ENCODE peak calls at places on chromosome 3, in nine cellular contexts. One of them, this sample, is unnamed.

GRCh38 chr3:187183210-187183862 is 13.9 kb upstream of the RTP1 start:
- DNase-seq in upper lobe of left lung: no peak
- DNase-seq in breast epithelium: no peak
- DNase-seq in heart left ventricle: peak
- DNase-seq in A549: no peak
- DNase-seq in esophagus squamous epithelium: no peak
- DNase-seq in spleen: no peak
- DNase-seq in HCT116: no peak
- DNase-seq in uterus: no peak
- DNase-seq in this sample: no peak

GRCh38 chr3:197523551-197523950 is 32.2 kb downstream of the BDH1 start:
- DNase-seq in HCT116: no peak
- DNase-seq in breast epithelium: no peak
- DNase-seq in upper lobe of left lung: no peak
- DNase-seq in heart left ventricle: peak
- DNase-seq in spleen: no peak
- DNase-seq in esophagus squamous epithelium: no peak
- DNase-seq in uterus: no peak
- DNase-seq in A549: no peak
- DNase-seq in this sample: no peak

GRCh38 chr3:18499256-18499655 is 74.1 kb upstream of the SATB1 start:
- DNase-seq in breast epithelium: no peak
- DNase-seq in upper lobe of left lung: no peak
- DNase-seq in heart left ventricle: no peak
- DNase-seq in esophagus squamous epithelium: no peak
- DNase-seq in uterus: no peak
- DNase-seq in HCT116: no peak
- DNase-seq in A549: no peak
- DNase-seq in spleen: peak
- DNase-seq in this sample: no peak

GRCh38 chr3:134795776-134796312 is 784 bp downstream of the EPHB1 start:
- DNase-seq in spleen: no peak
- DNase-seq in HCT116: no peak
- DNase-seq in breast epithelium: no peak
- DNase-seq in esophagus squamous epithelium: no peak
- DNase-seq in uterus: no peak
- DNase-seq in heart left ventricle: no peak
- DNase-seq in A549: peak
- DNase-seq in upper lobe of left lung: no peak
- DNase-seq in this sample: peak

GRCh38 chr3:139561959-139562676 is 22.6 kb upstream of the RBP1 start:
- DNase-seq in heart left ventricle: peak
- DNase-seq in upper lobe of left lung: no peak
- DNase-seq in uterus: no peak
- DNase-seq in HCT116: peak
- DNase-seq in A549: peak
- DNase-seq in esophagus squamous epithelium: no peak
- DNase-seq in spleen: no peak
- DNase-seq in breast epithelium: no peak
- DNase-seq in this sample: peak

GRCh38 chr3:142958707-142959106 is 4.8 kb downstream of the PAQR9 start:
- DNase-seq in esophagus squamous epithelium: no peak
- DNase-seq in spleen: no peak
- DNase-seq in A549: peak
- DNase-seq in heart left ventricle: no peak
- DNase-seq in upper lobe of left lung: no peak
- DNase-seq in HCT116: peak
- DNase-seq in breast epithelium: no peak
- DNase-seq in uterus: no peak
- DNase-seq in this sample: no peak

GRCh38 chr3:41404601-41405000 is 205.3 kb downstream of the CTNNB1 start:
- DNase-seq in A549: no peak
- DNase-seq in uterus: no peak
- DNase-seq in heart left ventricle: no peak
- DNase-seq in HCT116: no peak
- DNase-seq in esophagus squamous epithelium: no peak
- DNase-seq in spleen: no peak
- DNase-seq in upper lobe of left lung: no peak
- DNase-seq in breast epithelium: no peak
- DNase-seq in this sample: no peak

GRCh38 chr3:45575491-45575923 is 19.0 kb upstream of the LIMD1 start:
- DNase-seq in esophagus squamous epithelium: no peak
- DNase-seq in breast epithelium: no peak
- DNase-seq in spleen: no peak
- DNase-seq in HCT116: no peak
- DNase-seq in A549: no peak
- DNase-seq in upper lobe of left lung: no peak
- DNase-seq in uterus: no peak
- DNase-seq in heart left ventricle: no peak
- DNase-seq in this sample: peak

GRCh38 chr3:151314132-151314531 is 2.5 kb downstream of the GPR87 start:
- DNase-seq in spleen: no peak
- DNase-seq in HCT116: no peak
- DNase-seq in upper lobe of left lung: no peak
- DNase-seq in A549: no peak
- DNase-seq in uterus: no peak
- DNase-seq in breast epithelium: no peak
- DNase-seq in heart left ventricle: no peak
- DNase-seq in esophagus squamous epithelium: no peak
- DNase-seq in this sample: no peak

GRCh38 chr3:192031941-192032340 is 571.0 kb downstream of the PYDC2 start:
- DNase-seq in upper lobe of left lung: no peak
- DNase-seq in uterus: no peak
- DNase-seq in A549: no peak
- DNase-seq in esophagus squamous epithelium: no peak
- DNase-seq in heart left ventricle: no peak
- DNase-seq in spleen: no peak
- DNase-seq in HCT116: no peak
- DNase-seq in breast epithelium: no peak
- DNase-seq in this sample: no peak

GRCh38 chr3:16871915-16872842 is 12.6 kb upstream of the PLCL2 start:
- DNase-seq in heart left ventricle: no peak
- DNase-seq in uterus: no peak
- DNase-seq in esophagus squamous epithelium: no peak
- DNase-seq in A549: no peak
- DNase-seq in HCT116: no peak
- DNase-seq in breast epithelium: no peak
- DNase-seq in upper lobe of left lung: no peak
- DNase-seq in spleen: no peak
- DNase-seq in this sample: no peak

GRCh38 chr3:83523470-83524073 is 1435.2 kb upstream of the CADM2 start:
- DNase-seq in HCT116: no peak
- DNase-seq in breast epithelium: no peak
- DNase-seq in uterus: no peak
- DNase-seq in spleen: no peak
- DNase-seq in A549: peak
- DNase-seq in heart left ventricle: no peak
- DNase-seq in upper lobe of left lung: no peak
- DNase-seq in esophagus squamous epithelium: no peak
- DNase-seq in this sample: peak

GRCh38 chr3:191641789-191642188 is 180.8 kb downstream of the PYDC2 start:
- DNase-seq in esophagus squamous epithelium: no peak
- DNase-seq in A549: no peak
- DNase-seq in breast epithelium: no peak
- DNase-seq in HCT116: no peak
- DNase-seq in heart left ventricle: no peak
- DNase-seq in upper lobe of left lung: no peak
- DNase-seq in spleen: no peak
- DNase-seq in uterus: no peak
- DNase-seq in this sample: no peak

GRCh38 chr3:170429050-170429449 is 10.4 kb downstream of the CLDN11 start:
- DNase-seq in upper lobe of left lung: no peak
- DNase-seq in heart left ventricle: no peak
- DNase-seq in HCT116: peak
- DNase-seq in spleen: no peak
- DNase-seq in A549: no peak
- DNase-seq in uterus: no peak
- DNase-seq in esophagus squamous epithelium: no peak
- DNase-seq in breast epithelium: no peak
- DNase-seq in this sample: no peak

GRCh38 chr3:108071394-108071793 is 19.4 kb downstream of the CD47 start:
- DNase-seq in breast epithelium: no peak
- DNase-seq in upper lobe of left lung: no peak
- DNase-seq in spleen: no peak
- DNase-seq in uterus: no peak
- DNase-seq in esophagus squamous epithelium: no peak
- DNase-seq in HCT116: no peak
- DNase-seq in A549: no peak
- DNase-seq in heart left ventricle: no peak
- DNase-seq in this sample: no peak

GRCh38 chr3:138079901-138080300 is 35.5 kb downstream of the DZIP1L start:
- DNase-seq in HCT116: no peak
- DNase-seq in A549: no peak
- DNase-seq in heart left ventricle: no peak
- DNase-seq in esophagus squamous epithelium: no peak
- DNase-seq in uterus: no peak
- DNase-seq in breast epithelium: no peak
- DNase-seq in spleen: no peak
- DNase-seq in upper lobe of left lung: no peak
- DNase-seq in this sample: no peak

GRCh38 chr3:61871646-61872045 is 310.3 kb downstream of the PTPRG start:
- DNase-seq in breast epithelium: no peak
- DNase-seq in uterus: no peak
- DNase-seq in upper lobe of left lung: no peak
- DNase-seq in esophagus squamous epithelium: no peak
- DNase-seq in HCT116: no peak
- DNase-seq in spleen: no peak
- DNase-seq in heart left ventricle: no peak
- DNase-seq in A549: no peak
- DNase-seq in this sample: no peak

GRCh38 chr3:152318512-152318911 is 49.8 kb downstream of the MBNL1 start:
- DNase-seq in HCT116: no peak
- DNase-seq in A549: no peak
- DNase-seq in heart left ventricle: no peak
- DNase-seq in uterus: no peak
- DNase-seq in upper lobe of left lung: no peak
- DNase-seq in breast epithelium: no peak
- DNase-seq in spleen: no peak
- DNase-seq in esophagus squamous epithelium: no peak
- DNase-seq in this sample: no peak

GRCh38 chr3:197186887-197187588 is 111.4 kb downstream of the DLG1 start:
- DNase-seq in heart left ventricle: no peak
- DNase-seq in A549: peak
- DNase-seq in uterus: no peak
- DNase-seq in spleen: no peak
- DNase-seq in breast epithelium: no peak
- DNase-seq in upper lobe of left lung: no peak
- DNase-seq in esophagus squamous epithelium: no peak
- DNase-seq in HCT116: peak
- DNase-seq in this sample: peak

GRCh38 chr3:30141927-30142326 is 464.5 kb upstream of the TGFBR2 start:
- DNase-seq in A549: no peak
- DNase-seq in uterus: no peak
- DNase-seq in heart left ventricle: no peak
- DNase-seq in esophagus squamous epithelium: no peak
- DNase-seq in HCT116: no peak
- DNase-seq in upper lobe of left lung: no peak
- DNase-seq in breast epithelium: no peak
- DNase-seq in spleen: no peak
- DNase-seq in this sample: no peak

GRCh38 chr3:30145281-30145680 is 461.1 kb upstream of the TGFBR2 start:
- DNase-seq in A549: no peak
- DNase-seq in heart left ventricle: no peak
- DNase-seq in upper lobe of left lung: no peak
- DNase-seq in HCT116: no peak
- DNase-seq in breast epithelium: no peak
- DNase-seq in esophagus squamous epithelium: no peak
- DNase-seq in spleen: no peak
- DNase-seq in uterus: no peak
- DNase-seq in this sample: no peak

GRCh38 chr3:30141178-30141581 is 465.2 kb upstream of the TGFBR2 start:
- DNase-seq in upper lobe of left lung: no peak
- DNase-seq in HCT116: no peak
- DNase-seq in breast epithelium: no peak
- DNase-seq in esophagus squamous epithelium: no peak
- DNase-seq in A549: no peak
- DNase-seq in spleen: no peak
- DNase-seq in uterus: peak
- DNase-seq in heart left ventricle: no peak
- DNase-seq in this sample: no peak

GRCh38 chr3:30142946-30143345 is 463.5 kb upstream of the TGFBR2 start:
- DNase-seq in spleen: no peak
- DNase-seq in A549: no peak
- DNase-seq in HCT116: no peak
- DNase-seq in heart left ventricle: no peak
- DNase-seq in esophagus squamous epithelium: no peak
- DNase-seq in upper lobe of left lung: no peak
- DNase-seq in breast epithelium: no peak
- DNase-seq in uterus: no peak
- DNase-seq in this sample: no peak

GRCh38 chr3:30146978-30147377 is 459.4 kb upstream of the TGFBR2 start:
- DNase-seq in HCT116: no peak
- DNase-seq in heart left ventricle: no peak
- DNase-seq in breast epithelium: no peak
- DNase-seq in upper lobe of left lung: no peak
- DNase-seq in uterus: no peak
- DNase-seq in esophagus squamous epithelium: no peak
- DNase-seq in A549: no peak
- DNase-seq in spleen: no peak
- DNase-seq in this sample: no peak
- H3K27ac ChIP-seq in HCT116: no peak
- H3K27ac ChIP-seq in heart left ventricle: no peak
- H3K27ac ChIP-seq in breast epithelium: no peak
- H3K27ac ChIP-seq in upper lobe of left lung: no peak
- H3K27ac ChIP-seq in uterus: no peak
- H3K27ac ChIP-seq in esophagus squamous epithelium: no peak
- H3K27ac ChIP-seq in A549: no peak
- H3K27ac ChIP-seq in spleen: no peak
- H3K27ac ChIP-seq in this sample: no peak

GRCh38 chr3:15858547-15859506 is 61.0 kb upstream of the ANKRD28 start:
- DNase-seq in breast epithelium: peak
- DNase-seq in HCT116: no peak
- DNase-seq in esophagus squamous epithelium: peak
- DNase-seq in heart left ventricle: peak
- DNase-seq in uterus: peak
- DNase-seq in A549: peak
- DNase-seq in upper lobe of left lung: peak
- DNase-seq in spleen: peak
- DNase-seq in this sample: peak
- TF ChIP-seq POLR2A in breast epithelium: no peak
- TF ChIP-seq POLR2A in HCT116: no peak
- TF ChIP-seq POLR2A in esophagus squamous epithelium: peak
- TF ChIP-seq POLR2A in heart left ventricle: no peak
- TF ChIP-seq POLR2A in uterus: no peak
- TF ChIP-seq POLR2A in A549: no peak
- TF ChIP-seq POLR2A in upper lobe of left lung: peak
- TF ChIP-seq POLR2A in spleen: no peak
- TF ChIP-seq POLR2A in this sample: no peak

GRCh38 chr3:184360834-184361531 is 422 bp downstream of the CLCN2 start:
- DNase-seq in breast epithelium: no peak
- DNase-seq in esophagus squamous epithelium: no peak
- DNase-seq in spleen: no peak
- DNase-seq in HCT116: no peak
- DNase-seq in A549: no peak
- DNase-seq in heart left ventricle: no peak
- DNase-seq in upper lobe of left lung: no peak
- DNase-seq in uterus: no peak
- DNase-seq in this sample: no peak
- H3K27ac ChIP-seq in breast epithelium: peak
- H3K27ac ChIP-seq in esophagus squamous epithelium: peak
- H3K27ac ChIP-seq in spleen: peak
- H3K27ac ChIP-seq in HCT116: peak
- H3K27ac ChIP-seq in A549: peak
- H3K27ac ChIP-seq in heart left ventricle: peak
- H3K27ac ChIP-seq in upper lobe of left lung: peak
- H3K27ac ChIP-seq in uterus: peak
- H3K27ac ChIP-seq in this sample: peak

GRCh38 chr3:51974963-51975856 is at the start of gene ABHD14A:
- DNase-seq in A549: peak
- DNase-seq in heart left ventricle: peak
- DNase-seq in uterus: peak
- DNase-seq in upper lobe of left lung: peak
- DNase-seq in breast epithelium: peak
- DNase-seq in HCT116: no peak
- DNase-seq in esophagus squamous epithelium: no peak
- DNase-seq in spleen: peak
- DNase-seq in this sample: peak
- TF ChIP-seq POLR2A in A549: peak
- TF ChIP-seq POLR2A in heart left ventricle: peak
- TF ChIP-seq POLR2A in uterus: peak
- TF ChIP-seq POLR2A in upper lobe of left lung: peak
- TF ChIP-seq POLR2A in breast epithelium: no peak
- TF ChIP-seq POLR2A in HCT116: peak
- TF ChIP-seq POLR2A in esophagus squamous epithelium: peak
- TF ChIP-seq POLR2A in spleen: no peak
- TF ChIP-seq POLR2A in this sample: no peak

This sample was measured in thyroid gland.